ENCODE peak calls at places on chromosomes 16 and 17, in four cellular contexts. I is H1, B is GM12878, O is GM12892. G is an unnamed sample.
A peak's percentile ranks its signal among the peaks of the same experiment; 100 is the strongest.

GRCh38 chr17:65531508-65532431 is 29.7 kb downstream of the AXIN2 start:
- DNase-seq in I (no peak), B (no peak), O (no peak), G (no peak)

GRCh38 chr16:1162701-1163566 is 10.0 kb downstream of the CACNA1H start:
- DNase-seq in I (no peak), B (no peak), O (no peak), G (no peak)

GRCh38 chr17:46818319-46818928 is at the start of gene WNT3:
- DNase-seq in I (peak; percentile 89), B (no peak), O (peak; percentile 65), G (peak; percentile 76)

GRCh38 chr16:28210979-28211505 is 723 bp downstream of the XPO6 start:
- DNase-seq in I (peak; percentile 54), B (no peak), O (peak; percentile 48), G (peak; percentile 42)

GRCh38 chr17:16466407-16466806 is 25.6 kb downstream of the LRRC75A start:
- DNase-seq in I (no peak), B (no peak), O (no peak), G (no peak)

GRCh38 chr17:51004249-51004648 is 116.4 kb downstream of the SPAG9 start:
- DNase-seq in I (no peak), B (no peak), O (no peak), G (no peak)

GRCh38 chr16:75420987-75421819 is 12.1 kb downstream of the CFDP1 start:
- DNase-seq in I (peak; percentile 88), B (no peak), O (no peak), G (no peak)

GRCh38 chr17:59355695-59356323 is 24.4 kb downstream of the YPEL2 start:
- DNase-seq in I (no peak), B (no peak), O (no peak), G (no peak)

GRCh38 chr16:74275031-74275636 is 21.5 kb upstream of the PSMD7 start:
- DNase-seq in I (no peak), B (no peak), O (no peak), G (peak; percentile 14)

GRCh38 chr16:85176541-85177447 is 64.5 kb upstream of the CIBAR2 start:
- DNase-seq in I (no peak), B (no peak), O (no peak), G (no peak)

GRCh38 chr17:66459811-66460270 is 157.4 kb downstream of the PRKCA start:
- DNase-seq in I (no peak), B (no peak), O (no peak), G (no peak)

GRCh38 chr17:66777689-66778225 is 57.2 kb upstream of the CACNG5 start:
- DNase-seq in I (peak; percentile 62), B (no peak), O (no peak), G (no peak)

GRCh38 chr17:1229354-1229890 is 40.8 kb upstream of the BHLHA9 start:
- DNase-seq in I (peak; percentile 66), B (no peak), O (peak; percentile 96), G (peak; percentile 96)

GRCh38 chr16:9033125-9033830 is 58.2 kb upstream of the HAPSTR1 start:
- DNase-seq in I (peak; percentile 70), B (no peak), O (no peak), G (no peak)

GRCh38 chr16:1451702-1452392 is 7.5 kb upstream of the CCDC154 start:
- DNase-seq in I (no peak), B (no peak), O (no peak), G (no peak)

GRCh38 chr16:71449020-71449419 is 7.2 kb upstream of the TLE7 start:
- DNase-seq in I (no peak), B (no peak), O (no peak), G (no peak)

GRCh38 chr16:89482087-89482823 is 8.1 kb downstream of the ANKRD11 start:
- DNase-seq in I (no peak), B (no peak), O (no peak), G (no peak)

GRCh38 chr17:80948091-80948960 is 43.3 kb upstream of the CHMP6 start:
- DNase-seq in I (no peak), B (no peak), O (no peak), G (no peak)

GRCh38 chr17:29032798-29033197 is 10.1 kb upstream of the PIPOX start:
- DNase-seq in I (no peak), B (no peak), O (no peak), G (no peak)

GRCh38 chr17:77286641-77287431 is 146.1 kb downstream of the SEC14L1 start:
- DNase-seq in I (no peak), B (no peak), O (no peak), G (no peak)

GRCh38 chr17:42653179-42654124 is 5.6 kb upstream of the TUBG2 start:
- DNase-seq in I (peak; percentile 68), B (no peak), O (no peak), G (no peak)

DNA sequence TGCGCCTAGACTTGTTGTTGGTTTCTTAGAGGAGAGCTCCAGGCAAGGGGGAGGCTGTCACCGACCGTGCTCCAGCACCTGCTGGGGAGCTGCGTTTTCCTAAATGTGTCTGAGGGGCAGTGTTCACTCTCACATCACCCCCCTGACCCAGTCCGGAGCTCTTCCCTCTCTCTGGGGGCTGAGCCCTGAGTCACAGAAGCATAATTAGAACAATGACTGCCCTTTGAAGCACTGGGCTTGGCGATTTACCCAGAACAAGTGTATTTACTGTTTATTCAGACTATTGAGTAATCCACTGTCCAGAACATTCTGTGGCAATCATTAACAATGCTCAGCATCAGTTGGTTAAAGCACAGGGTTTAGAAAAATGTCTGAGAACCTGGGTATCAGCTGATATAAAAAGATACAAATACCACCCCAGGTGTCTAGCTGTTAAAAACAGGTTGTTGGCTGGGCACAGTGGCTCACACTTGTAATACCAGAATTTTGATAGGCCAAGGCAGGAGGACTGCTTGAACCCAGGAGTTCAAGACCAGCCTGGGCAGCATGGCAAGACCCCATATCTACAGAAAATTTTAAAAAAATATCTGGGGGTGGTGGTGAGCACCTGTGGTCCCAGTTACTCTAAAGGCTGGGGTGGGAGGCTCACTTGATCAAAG is 8.1 kb downstream of the CES4A start:
- DNase-seq in I (no peak), B (no peak), O (no peak), G (no peak)
- TF ChIP-seq POLR2AphosphoS5 in I (no peak), B (no peak), O (no peak), G (no peak)

GRCh38 chr17:58344791-58345157 is 7.2 kb downstream of the SUPT4H1 start:
- DNase-seq in I (no peak), B (peak; percentile 62), O (peak; percentile 19), G (peak; percentile 5)
- TF ChIP-seq TAF1 in I (no peak), B (no peak), O (no peak), G (no peak)

GRCh38 chr17:37490022-37490587 is 414 bp downstream of the DUSP14 start:
- DNase-seq in I (peak; percentile 83), B (no peak), O (peak; percentile 53), G (peak; percentile 52)

GRCh38 chr17:37490638-37491614 is 1.2 kb downstream of the DUSP14 start:
- DNase-seq in I (peak; percentile 54), B (no peak), O (no peak), G (no peak)

GRCh38 chr17:37488607-37489196 is 989 bp upstream of the DUSP14 start:
- DNase-seq in I (no peak), B (no peak), O (peak; percentile 37), G (peak; percentile 24)

GRCh38 chr17:37488009-37488604 is 1.6 kb upstream of the DUSP14 start:
- DNase-seq in I (no peak), B (no peak), O (no peak), G (no peak)

DNA sequence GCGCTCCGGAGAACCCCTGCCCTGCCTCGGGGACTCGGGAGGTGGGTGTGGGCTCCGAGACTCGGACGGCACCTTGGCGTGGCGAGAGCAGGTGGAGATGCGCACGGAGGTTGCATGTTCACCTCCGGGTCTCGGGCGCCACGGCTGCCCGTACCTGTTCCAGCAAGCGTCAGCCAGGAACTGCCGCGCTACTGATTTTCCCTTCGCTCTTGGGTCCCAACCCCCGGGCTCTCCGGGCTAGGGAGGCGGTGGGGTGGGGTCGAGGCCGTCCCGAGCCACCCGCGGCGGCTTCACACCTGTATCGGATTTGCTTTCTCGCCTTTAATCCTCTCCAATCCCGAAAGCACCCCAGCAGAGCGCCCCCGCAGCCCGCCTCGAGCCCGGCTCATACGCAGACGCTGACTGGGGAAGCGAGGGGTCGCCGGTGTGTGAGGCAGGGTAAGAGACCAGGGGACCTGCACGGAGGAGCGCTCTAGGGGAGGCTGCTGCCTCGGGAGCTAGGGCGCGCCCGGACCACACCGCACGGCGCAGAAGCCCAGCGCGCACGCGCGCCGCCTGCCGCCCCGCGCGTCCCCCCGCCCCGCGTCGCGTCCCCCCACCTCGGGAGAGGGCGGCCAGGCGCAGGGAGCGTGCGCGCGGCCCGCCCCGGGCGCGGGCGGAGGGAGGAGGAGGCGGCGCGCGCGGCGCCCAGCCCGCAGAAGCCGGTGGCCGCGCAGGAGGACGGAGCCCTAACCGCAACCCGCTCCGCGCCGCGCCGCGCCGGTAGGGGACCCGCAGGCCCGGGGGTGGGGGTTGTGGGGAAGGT is at the start of gene DUSP14:
- DNase-seq in I (peak; percentile 84), B (no peak), O (peak; percentile 85), G (peak; percentile 89)
- TF ChIP-seq POLR2A in I (peak; percentile 60), B (peak; percentile 88), O (peak; percentile 71), G (peak; percentile 71)

GRCh38 chr17:40093580-40094201 is 6.7 kb downstream of the NR1D1 start:
- DNase-seq in I (no peak), B (no peak), O (no peak), G (no peak)

GRCh38 chr17:40097087-40097486 is 3.3 kb downstream of the NR1D1 start:
- DNase-seq in I (no peak), B (no peak), O (no peak), G (no peak)

GRCh38 chr17:40094874-40095273 is 5.5 kb downstream of the NR1D1 start:
- DNase-seq in I (no peak), B (no peak), O (no peak), G (no peak)

GRCh38 chr17:40095944-40096791 is 4.2 kb downstream of the NR1D1 start:
- DNase-seq in I (no peak), B (peak; percentile 99), O (peak; percentile 97), G (peak; percentile 97)

GRCh38 chr17:40095356-40095943 is 4.9 kb downstream of the NR1D1 start:
- DNase-seq in I (no peak), B (no peak), O (no peak), G (no peak)
- TF ChIP-seq POLR2AphosphoS5 in I (no peak), B (no peak), O (no peak), G (no peak)

GRCh38 chr17:63838586-63839184 is 3.8 kb downstream of the SMARCD2 start:
- DNase-seq in I (no peak), B (no peak), O (no peak), G (no peak)
- TF ChIP-seq TAF1 in I (no peak), B (no peak), O (no peak), G (no peak)

G was measured in GM12891.